ENCODE peak calls at places on chromosomes 6 and 20, in ten cellular contexts. One of them, this sample, is unnamed.
A peak's percentile ranks its signal among the peaks of the same experiment; 100 is the strongest.

GRCh38 chr6:15062311-15063252 is 183.3 kb upstream of the JARID2 start:
- DNase-seq in Peyer's patch: no peak
- DNase-seq in effector memory CD4-positive, alpha-beta T cell: no peak
- DNase-seq in esophagus squamous epithelium: no peak
- DNase-seq in IMR-90: peak; percentile 99
- DNase-seq in right lobe of liver: no peak
- DNase-seq in CD8-positive, alpha-beta T cell: no peak
- DNase-seq in bronchial epithelial cell: peak; percentile 100
- DNase-seq in spleen: no peak
- DNase-seq in cardiac muscle cell: no peak
- DNase-seq in this sample: no peak

GRCh38 chr20:46060301-46060881 is 29.4 kb downstream of the NCOA5 start:
- DNase-seq in Peyer's patch: no peak
- DNase-seq in bronchial epithelial cell: no peak
- DNase-seq in CD8-positive, alpha-beta T cell: no peak
- DNase-seq in effector memory CD4-positive, alpha-beta T cell: no peak
- DNase-seq in IMR-90: no peak
- DNase-seq in esophagus squamous epithelium: no peak
- DNase-seq in spleen: no peak
- DNase-seq in right lobe of liver: no peak
- DNase-seq in cardiac muscle cell: no peak
- DNase-seq in this sample: no peak

GRCh38 chr20:38386004-38386403 is 39.7 kb downstream of the LBP start:
- DNase-seq in Peyer's patch: no peak
- DNase-seq in bronchial epithelial cell: no peak
- DNase-seq in right lobe of liver: no peak
- DNase-seq in CD8-positive, alpha-beta T cell: no peak
- DNase-seq in effector memory CD4-positive, alpha-beta T cell: no peak
- DNase-seq in spleen: no peak
- DNase-seq in esophagus squamous epithelium: no peak
- DNase-seq in cardiac muscle cell: no peak
- DNase-seq in IMR-90: no peak
- DNase-seq in this sample: no peak

GRCh38 chr20:48841861-48842529 is 14.2 kb upstream of the PREX1 start:
- DNase-seq in right lobe of liver: no peak
- DNase-seq in CD8-positive, alpha-beta T cell: no peak
- DNase-seq in bronchial epithelial cell: peak; percentile 86
- DNase-seq in IMR-90: peak; percentile 82
- DNase-seq in cardiac muscle cell: no peak
- DNase-seq in esophagus squamous epithelium: no peak
- DNase-seq in spleen: no peak
- DNase-seq in effector memory CD4-positive, alpha-beta T cell: no peak
- DNase-seq in Peyer's patch: no peak
- DNase-seq in this sample: no peak

GRCh38 chr6:127182501-127182900 is 64.0 kb downstream of the RSPO3 start:
- DNase-seq in Peyer's patch: no peak
- DNase-seq in CD8-positive, alpha-beta T cell: no peak
- DNase-seq in IMR-90: no peak
- DNase-seq in bronchial epithelial cell: no peak
- DNase-seq in spleen: no peak
- DNase-seq in effector memory CD4-positive, alpha-beta T cell: no peak
- DNase-seq in esophagus squamous epithelium: no peak
- DNase-seq in right lobe of liver: no peak
- DNase-seq in cardiac muscle cell: no peak
- DNase-seq in this sample: no peak

GRCh38 chr6:43517503-43518357 is 841 bp downstream of the POLR1C start:
- DNase-seq in Peyer's patch: no peak
- DNase-seq in bronchial epithelial cell: no peak
- DNase-seq in CD8-positive, alpha-beta T cell: no peak
- DNase-seq in cardiac muscle cell: no peak
- DNase-seq in IMR-90: peak; percentile 16
- DNase-seq in effector memory CD4-positive, alpha-beta T cell: no peak
- DNase-seq in right lobe of liver: no peak
- DNase-seq in spleen: peak; percentile 24
- DNase-seq in esophagus squamous epithelium: no peak
- DNase-seq in this sample: no peak

GRCh38 chr20:10861086-10861485 is 187.3 kb upstream of the JAG1 start:
- DNase-seq in esophagus squamous epithelium: no peak
- DNase-seq in effector memory CD4-positive, alpha-beta T cell: no peak
- DNase-seq in right lobe of liver: no peak
- DNase-seq in cardiac muscle cell: no peak
- DNase-seq in CD8-positive, alpha-beta T cell: no peak
- DNase-seq in IMR-90: peak; percentile 83
- DNase-seq in spleen: no peak
- DNase-seq in bronchial epithelial cell: peak; percentile 93
- DNase-seq in Peyer's patch: no peak
- DNase-seq in this sample: no peak

GRCh38 chr20:47677314-47678129 is 107.8 kb downstream of the SULF2 start:
- DNase-seq in cardiac muscle cell: peak; percentile 77
- DNase-seq in Peyer's patch: peak; percentile 69
- DNase-seq in CD8-positive, alpha-beta T cell: peak; percentile 16
- DNase-seq in bronchial epithelial cell: peak; percentile 60
- DNase-seq in IMR-90: peak; percentile 16
- DNase-seq in esophagus squamous epithelium: no peak
- DNase-seq in spleen: peak; percentile 85
- DNase-seq in effector memory CD4-positive, alpha-beta T cell: no peak
- DNase-seq in right lobe of liver: peak; percentile 67
- DNase-seq in this sample: no peak

GRCh38 chr20:50931306-50932015 is at the start of gene ADNP:
- DNase-seq in bronchial epithelial cell: peak; percentile 79
- DNase-seq in esophagus squamous epithelium: peak; percentile 82
- DNase-seq in CD8-positive, alpha-beta T cell: peak; percentile 82
- DNase-seq in Peyer's patch: peak; percentile 93
- DNase-seq in right lobe of liver: peak; percentile 91
- DNase-seq in IMR-90: peak; percentile 86
- DNase-seq in cardiac muscle cell: peak; percentile 96
- DNase-seq in effector memory CD4-positive, alpha-beta T cell: peak; percentile 83
- DNase-seq in spleen: peak; percentile 96
- DNase-seq in this sample: peak; percentile 89

GRCh38 chr6:137497722-137498463 is 3.7 kb upstream of the OLIG3 start:
- DNase-seq in bronchial epithelial cell: no peak
- DNase-seq in esophagus squamous epithelium: no peak
- DNase-seq in cardiac muscle cell: peak; percentile 35
- DNase-seq in spleen: no peak
- DNase-seq in right lobe of liver: no peak
- DNase-seq in CD8-positive, alpha-beta T cell: no peak
- DNase-seq in effector memory CD4-positive, alpha-beta T cell: no peak
- DNase-seq in Peyer's patch: peak; percentile 60
- DNase-seq in IMR-90: no peak
- DNase-seq in this sample: peak; percentile 72

GRCh38 chr6:9540534-9541126 is 874.2 kb downstream of the TFAP2A start:
- DNase-seq in effector memory CD4-positive, alpha-beta T cell: no peak
- DNase-seq in right lobe of liver: no peak
- DNase-seq in bronchial epithelial cell: peak; percentile 80
- DNase-seq in spleen: no peak
- DNase-seq in cardiac muscle cell: peak; percentile 44
- DNase-seq in esophagus squamous epithelium: no peak
- DNase-seq in IMR-90: peak; percentile 67
- DNase-seq in Peyer's patch: no peak
- DNase-seq in CD8-positive, alpha-beta T cell: no peak
- DNase-seq in this sample: no peak

GRCh38 chr6:158417760-158418098 is 105.5 kb downstream of the TULP4 start:
- DNase-seq in CD8-positive, alpha-beta T cell: no peak
- DNase-seq in bronchial epithelial cell: peak; percentile 57
- DNase-seq in Peyer's patch: no peak
- DNase-seq in spleen: no peak
- DNase-seq in right lobe of liver: no peak
- DNase-seq in IMR-90: peak; percentile 79
- DNase-seq in cardiac muscle cell: no peak
- DNase-seq in esophagus squamous epithelium: no peak
- DNase-seq in effector memory CD4-positive, alpha-beta T cell: no peak
- DNase-seq in this sample: no peak

GRCh38 chr6:69835414-69836179 is 30.8 kb upstream of the COL19A1 start:
- DNase-seq in IMR-90: peak; percentile 76
- DNase-seq in cardiac muscle cell: peak; percentile 62
- DNase-seq in CD8-positive, alpha-beta T cell: no peak
- DNase-seq in right lobe of liver: no peak
- DNase-seq in esophagus squamous epithelium: no peak
- DNase-seq in spleen: no peak
- DNase-seq in bronchial epithelial cell: peak; percentile 78
- DNase-seq in effector memory CD4-positive, alpha-beta T cell: no peak
- DNase-seq in Peyer's patch: no peak
- DNase-seq in this sample: no peak

DNA sequence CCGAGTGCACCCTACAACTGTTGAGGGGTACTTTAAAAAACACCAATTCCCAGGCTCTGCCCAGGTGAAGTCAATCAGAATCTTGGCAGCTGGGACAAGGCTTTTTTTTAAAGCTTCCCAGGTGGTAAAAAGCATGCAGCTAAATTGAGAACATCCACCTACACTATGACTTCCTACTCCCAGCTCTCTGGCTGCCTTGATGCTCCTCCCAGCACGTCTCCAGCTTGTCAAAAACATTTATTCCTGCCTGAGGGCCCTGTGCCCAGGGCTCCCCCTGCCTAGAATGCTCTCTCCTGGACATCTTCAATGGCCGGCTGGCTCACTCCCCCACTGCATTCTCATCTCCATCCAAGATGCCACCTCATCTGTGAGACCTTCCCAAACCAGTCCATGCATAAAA is 9.9 kb downstream of the ZBTB24 start:
- DNase-seq in IMR-90: no peak
- DNase-seq in cardiac muscle cell: no peak
- DNase-seq in bronchial epithelial cell: no peak
- DNase-seq in esophagus squamous epithelium: no peak
- DNase-seq in Peyer's patch: no peak
- DNase-seq in right lobe of liver: no peak
- DNase-seq in spleen: no peak
- DNase-seq in effector memory CD4-positive, alpha-beta T cell: no peak
- DNase-seq in CD8-positive, alpha-beta T cell: no peak
- DNase-seq in this sample: no peak
- H3K36me3 ChIP-seq in IMR-90: peaks cover 47% of the 10 kb centered on the region
- H3K36me3 ChIP-seq in cardiac muscle cell: peaks cover 14% of the 10 kb centered on the region
- H3K36me3 ChIP-seq in bronchial epithelial cell: peaks cover 16% of the 10 kb centered on the region
- H3K36me3 ChIP-seq in esophagus squamous epithelium: peaks cover 33% of the 10 kb centered on the region
- H3K36me3 ChIP-seq in Peyer's patch: no peaks in the 10 kb centered on the region
- H3K36me3 ChIP-seq in right lobe of liver: no peaks in the 10 kb centered on the region
- H3K36me3 ChIP-seq in spleen: peaks cover 57% of the 10 kb centered on the region
- H3K36me3 ChIP-seq in effector memory CD4-positive, alpha-beta T cell: peaks cover 72% of the 10 kb centered on the region
- H3K36me3 ChIP-seq in CD8-positive, alpha-beta T cell: peaks cover 31% of the 10 kb centered on the region
- H3K36me3 ChIP-seq in this sample: peaks cover 4% of the 10 kb centered on the region

GRCh38 chr20:58748628-58749027 is 56.0 kb downstream of the NPEPL1 start:
- DNase-seq in bronchial epithelial cell: no peak
- DNase-seq in right lobe of liver: no peak
- DNase-seq in CD8-positive, alpha-beta T cell: no peak
- DNase-seq in cardiac muscle cell: no peak
- DNase-seq in Peyer's patch: no peak
- DNase-seq in effector memory CD4-positive, alpha-beta T cell: no peak
- DNase-seq in IMR-90: no peak
- DNase-seq in esophagus squamous epithelium: no peak
- DNase-seq in spleen: no peak
- DNase-seq in this sample: no peak

GRCh38 chr20:58749979-58750378 is 57.4 kb downstream of the NPEPL1 start:
- DNase-seq in IMR-90: no peak
- DNase-seq in right lobe of liver: no peak
- DNase-seq in Peyer's patch: no peak
- DNase-seq in esophagus squamous epithelium: no peak
- DNase-seq in CD8-positive, alpha-beta T cell: no peak
- DNase-seq in spleen: peak; percentile 36
- DNase-seq in cardiac muscle cell: no peak
- DNase-seq in bronchial epithelial cell: no peak
- DNase-seq in effector memory CD4-positive, alpha-beta T cell: no peak
- DNase-seq in this sample: no peak

GRCh38 chr20:58747400-58747672 is 54.7 kb downstream of the NPEPL1 start:
- DNase-seq in esophagus squamous epithelium: no peak
- DNase-seq in cardiac muscle cell: no peak
- DNase-seq in right lobe of liver: no peak
- DNase-seq in spleen: peak; percentile 31
- DNase-seq in bronchial epithelial cell: no peak
- DNase-seq in Peyer's patch: no peak
- DNase-seq in IMR-90: no peak
- DNase-seq in effector memory CD4-positive, alpha-beta T cell: no peak
- DNase-seq in CD8-positive, alpha-beta T cell: no peak
- DNase-seq in this sample: no peak

GRCh38 chr20:58746551-58747399 is 54.2 kb downstream of the NPEPL1 start:
- DNase-seq in right lobe of liver: no peak
- DNase-seq in spleen: peak; percentile 21
- DNase-seq in CD8-positive, alpha-beta T cell: no peak
- DNase-seq in cardiac muscle cell: no peak
- DNase-seq in Peyer's patch: no peak
- DNase-seq in IMR-90: no peak
- DNase-seq in effector memory CD4-positive, alpha-beta T cell: no peak
- DNase-seq in bronchial epithelial cell: no peak
- DNase-seq in esophagus squamous epithelium: no peak
- DNase-seq in this sample: no peak

DNA sequence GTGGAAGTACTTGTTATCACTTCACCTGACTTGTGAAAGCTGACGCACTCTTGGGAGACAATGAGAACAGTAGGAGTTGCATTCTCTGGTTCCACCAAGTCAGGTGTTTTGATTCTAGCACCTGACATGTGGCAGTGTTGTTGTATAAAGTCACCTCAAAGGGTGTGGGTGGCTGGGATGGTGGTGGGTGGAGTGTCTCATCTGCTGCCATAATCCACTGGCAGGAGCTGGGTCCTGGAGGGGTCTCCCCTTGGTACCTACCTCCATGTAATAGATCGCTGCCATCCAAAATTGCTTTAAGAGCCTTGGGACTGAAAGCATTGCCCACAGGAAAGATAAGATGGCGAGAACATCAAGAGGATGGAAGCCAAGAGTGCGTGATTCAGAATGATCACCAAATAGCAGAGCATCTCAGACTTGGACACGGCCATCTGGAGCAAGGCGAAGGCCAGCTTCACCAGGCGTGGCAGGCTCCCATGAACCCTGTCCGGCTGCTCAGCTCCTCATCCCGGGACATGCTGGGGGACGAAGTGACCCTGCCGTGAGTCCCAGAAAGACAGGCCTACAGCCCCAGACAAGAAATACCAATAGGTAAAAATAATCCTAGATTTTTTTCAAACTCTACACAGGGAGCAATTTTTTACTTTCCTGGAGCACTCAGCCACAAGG is 56.6 kb downstream of the NPEPL1 start:
- DNase-seq in spleen: peak; percentile 37
- DNase-seq in Peyer's patch: no peak
- DNase-seq in effector memory CD4-positive, alpha-beta T cell: no peak
- DNase-seq in right lobe of liver: no peak
- DNase-seq in esophagus squamous epithelium: no peak
- DNase-seq in bronchial epithelial cell: no peak
- DNase-seq in CD8-positive, alpha-beta T cell: no peak
- DNase-seq in cardiac muscle cell: no peak
- DNase-seq in IMR-90: no peak
- DNase-seq in this sample: no peak
- H3K36me3 ChIP-seq in spleen: no peaks in the 10 kb centered on the region
- H3K36me3 ChIP-seq in Peyer's patch: no peaks in the 10 kb centered on the region
- H3K36me3 ChIP-seq in effector memory CD4-positive, alpha-beta T cell: no peaks in the 10 kb centered on the region
- H3K36me3 ChIP-seq in right lobe of liver: no peaks in the 10 kb centered on the region
- H3K36me3 ChIP-seq in esophagus squamous epithelium: no peaks in the 10 kb centered on the region
- H3K36me3 ChIP-seq in bronchial epithelial cell: no peaks in the 10 kb centered on the region
- H3K36me3 ChIP-seq in CD8-positive, alpha-beta T cell: no peaks in the 10 kb centered on the region
- H3K36me3 ChIP-seq in cardiac muscle cell: no peaks in the 10 kb centered on the region
- H3K36me3 ChIP-seq in IMR-90: no peaks in the 10 kb centered on the region
- H3K36me3 ChIP-seq in this sample: no peaks in the 10 kb centered on the region

GRCh38 chr20:35497320-35497719 is 32.1 kb downstream of the C20orf173 start:
- DNase-seq in CD8-positive, alpha-beta T cell: no peak
- DNase-seq in IMR-90: no peak
- DNase-seq in bronchial epithelial cell: no peak
- DNase-seq in right lobe of liver: no peak
- DNase-seq in cardiac muscle cell: no peak
- DNase-seq in spleen: no peak
- DNase-seq in esophagus squamous epithelium: no peak
- DNase-seq in Peyer's patch: no peak
- DNase-seq in effector memory CD4-positive, alpha-beta T cell: no peak
- DNase-seq in this sample: no peak
- H3K36me3 ChIP-seq in CD8-positive, alpha-beta T cell: peaks cover 72% of the 10 kb centered on the region
- H3K36me3 ChIP-seq in IMR-90: peaks cover 78% of the 10 kb centered on the region
- H3K36me3 ChIP-seq in bronchial epithelial cell: peaks cover 31% of the 10 kb centered on the region
- H3K36me3 ChIP-seq in right lobe of liver: peaks cover 6% of the 10 kb centered on the region
- H3K36me3 ChIP-seq in cardiac muscle cell: peaks cover 59% of the 10 kb centered on the region
- H3K36me3 ChIP-seq in spleen: peaks cover 88% of the 10 kb centered on the region
- H3K36me3 ChIP-seq in esophagus squamous epithelium: peaks cover 57% of the 10 kb centered on the region
- H3K36me3 ChIP-seq in Peyer's patch: no peaks in the 10 kb centered on the region
- H3K36me3 ChIP-seq in effector memory CD4-positive, alpha-beta T cell: peaks cover 92% of the 10 kb centered on the region
- H3K36me3 ChIP-seq in this sample: no peaks in the 10 kb centered on the region

GRCh38 chr6:148517518-148517917 is 174.9 kb downstream of the SASH1 start:
- DNase-seq in effector memory CD4-positive, alpha-beta T cell: no peak
- DNase-seq in Peyer's patch: no peak
- DNase-seq in spleen: no peak
- DNase-seq in IMR-90: no peak
- DNase-seq in CD8-positive, alpha-beta T cell: no peak
- DNase-seq in bronchial epithelial cell: no peak
- DNase-seq in cardiac muscle cell: no peak
- DNase-seq in right lobe of liver: no peak
- DNase-seq in esophagus squamous epithelium: no peak
- DNase-seq in this sample: no peak
- H3K36me3 ChIP-seq in effector memory CD4-positive, alpha-beta T cell: no peaks in the 10 kb centered on the region
- H3K36me3 ChIP-seq in Peyer's patch: no peaks in the 10 kb centered on the region
- H3K36me3 ChIP-seq in spleen: no peaks in the 10 kb centered on the region
- H3K36me3 ChIP-seq in IMR-90: peaks cover 28% of the 10 kb centered on the region
- H3K36me3 ChIP-seq in CD8-positive, alpha-beta T cell: no peaks in the 10 kb centered on the region
- H3K36me3 ChIP-seq in bronchial epithelial cell: peaks cover 1% of the 10 kb centered on the region
- H3K36me3 ChIP-seq in cardiac muscle cell: peaks cover 4% of the 10 kb centered on the region
- H3K36me3 ChIP-seq in right lobe of liver: peaks cover 7% of the 10 kb centered on the region
- H3K36me3 ChIP-seq in esophagus squamous epithelium: peaks cover 8% of the 10 kb centered on the region
- H3K36me3 ChIP-seq in this sample: peaks cover 36% of the 10 kb centered on the region

This sample was measured in left lung.